ENCODE peak calls at places on chromosome 22, in six cellular contexts. Q is stimulated activated naive CD4-positive, alpha-beta T cell treated with Interleukin-2 at 50 U/mL for 16 hours; S is CD4-positive, alpha-beta T cell; F is midbrain; J is effector CD4-positive, alpha-beta T cell; C is endothelial cell of umbilical vein. Y is an unnamed sample.

GRCh38 chr22:46528121-46528610 is 9.3 kb downstream of the CELSR1 start:
- DNase-seq in Q (no peak), S (no peak), F (no peak), J (no peak), C (peak), Y (peak)

GRCh38 chr22:40094449-40094848 is 83.3 kb upstream of the TNRC6B start:
- DNase-seq in Q (no peak), S (no peak), F (no peak), J (no peak), C (no peak), Y (no peak)

GRCh38 chr22:44729391-44730012 is 22.9 kb upstream of the ARHGAP8 start:
- DNase-seq in Q (no peak), S (no peak), F (peak), J (no peak), C (peak), Y (peak)

GRCh38 chr22:49111085-49111484 is 716.6 kb downstream of the BRD1 start:
- DNase-seq in Q (no peak), S (no peak), F (no peak), J (no peak), C (no peak), Y (no peak)

GRCh38 chr22:43434601-43435311 is 22.9 kb downstream of the MPPED1 start:
- DNase-seq in Q (no peak), S (no peak), F (no peak), J (no peak), C (no peak), Y (no peak)

GRCh38 chr22:38313384-38313955 is 3.8 kb downstream of the CSNK1E start:
- DNase-seq in Q (no peak), S (peak), F (peak), J (no peak), C (peak), Y (no peak)

GRCh38 chr22:45996241-45997076 is 19.5 kb upstream of the WNT7B start:
- DNase-seq in Q (no peak), S (no peak), F (no peak), J (no peak), C (peak), Y (no peak)

GRCh38 chr22:19904174-19904856 is 37.3 kb upstream of the COMT start:
- DNase-seq in Q (no peak), S (no peak), F (no peak), J (no peak), C (no peak), Y (no peak)

GRCh38 chr22:37334859-37335818 is 52.8 kb downstream of the CYTH4 start:
- DNase-seq in Q (no peak), S (no peak), F (no peak), J (no peak), C (no peak), Y (no peak)

GRCh38 chr22:46673205-46673604 is 53.0 kb downstream of the GRAMD4 start:
- DNase-seq in Q (no peak), S (no peak), F (no peak), J (no peak), C (no peak), Y (no peak)

GRCh38 chr22:24428751-24429410 is 1.5 kb downstream of the ADORA2A start:
- DNase-seq in Q (no peak), S (no peak), F (no peak), J (no peak), C (no peak), Y (no peak)

GRCh38 chr22:30290679-30291333 is 1.5 kb upstream of the CASTOR1 start:
- DNase-seq in Q (no peak), S (no peak), F (peak), J (no peak), C (peak), Y (peak)

GRCh38 chr22:19959043-19959586 is 17.5 kb upstream of the TXNRD2 start:
- DNase-seq in Q (no peak), S (no peak), F (no peak), J (no peak), C (peak), Y (no peak)

GRCh38 chr22:22201185-22201924 is 43.2 kb upstream of the VPREB1 start:
- DNase-seq in Q (peak), S (peak), F (no peak), J (peak), C (peak), Y (no peak)

GRCh38 chr22:46969491-46969890 is 207.0 kb downstream of the TBC1D22A start:
- DNase-seq in Q (peak), S (no peak), F (no peak), J (no peak), C (no peak), Y (no peak)

GRCh38 chr22:19149962-19150361 is at the start of gene GSC2:
- DNase-seq in Q (no peak), S (no peak), F (no peak), J (no peak), C (no peak), Y (no peak)

GRCh38 chr22:23137905-23138520 is 3.8 kb downstream of the RSPH14 start:
- DNase-seq in Q (no peak), S (peak), F (no peak), J (peak), C (no peak), Y (no peak)

GRCh38 chr22:37427711-37428635 is 694 bp upstream of the ELFN2 start:
- DNase-seq in Q (no peak), S (no peak), F (no peak), J (no peak), C (no peak), Y (no peak)

GRCh38 chr22:38412435-38413084 is 42.4 kb downstream of the KCNJ4 start:
- DNase-seq in Q (no peak), S (peak), F (no peak), J (peak), C (no peak), Y (no peak)

GRCh38 chr22:17132112-17132511 is 11.0 kb upstream of the TMEM121B start:
- DNase-seq in Q (no peak), S (no peak), F (no peak), J (no peak), C (no peak), Y (no peak)

GRCh38 chr22:43654271-43654670 is 157.8 kb downstream of the EFCAB6 start:
- DNase-seq in Q (no peak), S (no peak), F (no peak), J (no peak), C (no peak), Y (peak)

GRCh38 chr22:41917906-41918791 is 3.3 kb upstream of the SHISA8 start:
- DNase-seq in Q (no peak), S (no peak), F (no peak), J (no peak), C (peak), Y (no peak)

GRCh38 chr22:46025973-46026906 is 49.3 kb upstream of the WNT7B start:
- DNase-seq in Q (no peak), S (no peak), F (no peak), J (no peak), C (no peak), Y (no peak)

GRCh38 chr22:17098379-17098819 is 13.6 kb downstream of the IL17RA start:
- DNase-seq in Q (no peak), S (peak), F (peak), J (no peak), C (no peak), Y (no peak)

GRCh38 chr22:46061431-46062231 is 84.7 kb upstream of the WNT7B start:
- DNase-seq in Q (no peak), S (no peak), F (no peak), J (no peak), C (no peak), Y (no peak)